ENCODE peak calls at places on chromosomes 12 and 14, in four cellular contexts. One of them, this sample, is unnamed.

GRCh38 chr14:74324945-74325361 is 22.2 kb upstream of the ABCD4 start:
- DNase-seq in upper lobe of right lung: no peak
- DNase-seq in body of pancreas: no peak
- DNase-seq in A549: peak
- DNase-seq in this sample: no peak

GRCh38 chr12:46680506-46680905 is 145.3 kb downstream of the SLC38A4 start:
- DNase-seq in upper lobe of right lung: no peak
- DNase-seq in body of pancreas: no peak
- DNase-seq in A549: no peak
- DNase-seq in this sample: no peak

GRCh38 chr12:91180577-91180976 is 2.0 kb downstream of the DCN start:
- DNase-seq in upper lobe of right lung: no peak
- DNase-seq in body of pancreas: no peak
- DNase-seq in A549: no peak
- DNase-seq in this sample: no peak

GRCh38 chr12:68432622-68433021 is 100.5 kb upstream of the MDM1 start:
- DNase-seq in upper lobe of right lung: no peak
- DNase-seq in body of pancreas: no peak
- DNase-seq in A549: no peak
- DNase-seq in this sample: no peak

GRCh38 chr14:56224691-56225681 is 106.8 kb downstream of the PELI2 start:
- DNase-seq in upper lobe of right lung: no peak
- DNase-seq in body of pancreas: peak
- DNase-seq in A549: peak
- DNase-seq in this sample: no peak

GRCh38 chr12:92136883-92137582 is 8.6 kb downstream of the BTG1 start:
- DNase-seq in upper lobe of right lung: no peak
- DNase-seq in body of pancreas: no peak
- DNase-seq in A549: peak
- DNase-seq in this sample: no peak

GRCh38 chr12:119366007-119366406 is 31.5 kb downstream of the CCDC60 start:
- DNase-seq in upper lobe of right lung: no peak
- DNase-seq in body of pancreas: no peak
- DNase-seq in A549: no peak
- DNase-seq in this sample: no peak

GRCh38 chr12:115088328-115088994 is 404.5 kb upstream of the TBX3 start:
- DNase-seq in upper lobe of right lung: peak
- DNase-seq in body of pancreas: peak
- DNase-seq in A549: no peak
- DNase-seq in this sample: no peak

GRCh38 chr14:52267501-52268190 is at the start of gene PTGDR:
- DNase-seq in upper lobe of right lung: peak
- DNase-seq in body of pancreas: no peak
- DNase-seq in A549: no peak
- DNase-seq in this sample: no peak

DNA sequence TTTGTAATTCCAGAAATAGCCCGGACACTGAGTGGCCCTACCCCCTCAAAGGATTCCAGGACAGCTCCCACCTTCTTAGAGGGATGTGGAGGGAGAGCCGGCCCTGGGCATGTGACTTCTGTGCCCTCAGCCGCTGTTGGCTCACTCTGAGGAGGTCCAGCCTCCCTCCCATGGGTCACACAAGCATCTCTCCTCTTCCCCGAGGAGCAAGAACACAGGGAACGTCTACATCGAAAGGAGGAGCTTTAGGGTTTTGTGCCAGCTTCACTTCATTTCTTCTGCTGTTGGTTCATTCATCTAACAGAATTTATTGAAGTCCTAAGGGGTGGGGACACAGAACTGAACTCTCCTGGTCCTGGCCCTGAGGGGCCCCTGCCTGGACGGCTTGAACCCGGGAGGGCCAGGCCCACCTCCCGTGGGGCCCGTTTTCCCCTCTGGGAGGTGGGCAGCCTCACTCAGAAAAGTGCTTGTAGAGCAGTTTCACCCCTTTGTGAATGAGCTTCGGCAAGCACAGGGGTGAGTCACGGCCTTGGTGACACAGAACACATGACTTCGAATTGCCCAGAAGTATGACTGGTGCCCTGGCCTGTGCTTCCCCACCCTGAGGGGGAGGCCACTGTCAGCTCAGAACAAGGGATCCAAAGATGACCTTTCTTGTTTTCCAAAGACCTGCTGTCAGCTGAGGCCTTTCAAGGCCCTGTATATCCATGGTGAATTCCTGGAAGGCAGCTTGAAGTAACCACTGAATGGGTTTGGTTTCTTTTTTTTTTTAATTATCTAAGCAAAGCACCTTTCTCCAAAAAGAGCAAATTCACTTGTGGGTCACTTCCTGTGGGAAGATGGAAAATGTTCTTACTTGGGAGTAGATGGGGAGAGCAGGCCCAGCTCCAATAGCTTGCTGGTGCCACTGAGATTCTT is 39.2 kb downstream of the NFKBIA start:
- DNase-seq in upper lobe of right lung: peak
- DNase-seq in body of pancreas: peak
- DNase-seq in A549: peak
- DNase-seq in this sample: peak
- H3K27ac ChIP-seq in upper lobe of right lung: peak
- H3K27ac ChIP-seq in body of pancreas: no peak
- H3K27ac ChIP-seq in A549: peak
- H3K27ac ChIP-seq in this sample: peak

GRCh38 chr14:70087380-70087697 is 101.4 kb downstream of the SLC8A3 start:
- DNase-seq in upper lobe of right lung: no peak
- DNase-seq in body of pancreas: no peak
- DNase-seq in A549: no peak
- DNase-seq in this sample: no peak
- H3K27ac ChIP-seq in upper lobe of right lung: no peak
- H3K27ac ChIP-seq in body of pancreas: no peak
- H3K27ac ChIP-seq in A549: no peak
- H3K27ac ChIP-seq in this sample: no peak

DNA sequence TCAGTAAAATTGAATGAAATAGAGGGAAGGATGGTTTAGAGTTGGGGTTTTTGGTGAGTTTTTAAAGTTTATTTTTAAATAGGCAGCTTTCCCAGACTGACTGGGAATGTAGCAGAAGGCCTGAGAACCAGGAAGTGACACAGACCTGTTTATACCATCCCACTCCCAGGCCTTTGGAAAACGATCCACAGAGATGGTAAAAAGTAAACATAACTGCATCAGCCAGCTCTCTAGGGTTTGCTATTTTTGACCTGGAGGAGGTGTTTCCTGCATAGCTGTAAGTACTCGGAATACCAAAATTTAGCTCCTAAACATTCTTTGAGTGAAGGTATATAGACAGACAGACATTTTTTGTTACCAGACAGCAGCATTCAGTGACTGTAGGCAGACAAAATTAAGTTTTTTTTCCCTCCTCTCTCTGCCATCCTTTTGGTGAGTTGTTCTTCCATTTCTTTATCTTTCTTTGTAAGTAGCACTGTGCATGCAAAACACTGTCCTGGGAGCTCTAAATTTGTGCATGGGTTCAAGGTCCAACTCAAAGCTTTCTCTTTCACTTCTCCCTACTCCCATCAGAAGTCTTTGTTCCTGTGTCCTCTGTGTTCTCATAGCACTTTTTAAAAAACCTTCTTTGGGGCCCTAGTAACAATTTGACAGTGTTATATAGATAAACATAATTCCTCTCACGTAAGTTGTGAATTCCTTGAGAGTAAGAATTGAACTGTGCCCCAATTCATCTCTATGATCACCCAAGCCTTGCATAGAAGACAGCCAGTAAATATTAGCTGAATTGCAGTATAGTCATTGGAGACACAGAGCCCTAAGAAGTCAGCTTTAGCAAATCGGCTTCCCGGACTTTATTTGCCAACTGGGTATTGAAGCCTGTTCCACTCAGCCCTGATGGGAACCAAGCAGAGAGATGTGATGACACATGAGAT is 37.4 kb downstream of the SUSD6 start:
- DNase-seq in upper lobe of right lung: no peak
- DNase-seq in body of pancreas: no peak
- DNase-seq in A549: peak
- DNase-seq in this sample: no peak
- H3K27ac ChIP-seq in upper lobe of right lung: peak
- H3K27ac ChIP-seq in body of pancreas: peak
- H3K27ac ChIP-seq in A549: peak
- H3K27ac ChIP-seq in this sample: peak

GRCh38 chr12:56127485-56127887 is 581 bp upstream of the ESYT1 start:
- DNase-seq in upper lobe of right lung: no peak
- DNase-seq in body of pancreas: no peak
- DNase-seq in A549: no peak
- DNase-seq in this sample: no peak
- H3K27ac ChIP-seq in upper lobe of right lung: peak
- H3K27ac ChIP-seq in body of pancreas: peak
- H3K27ac ChIP-seq in A549: peak
- H3K27ac ChIP-seq in this sample: peak

DNA sequence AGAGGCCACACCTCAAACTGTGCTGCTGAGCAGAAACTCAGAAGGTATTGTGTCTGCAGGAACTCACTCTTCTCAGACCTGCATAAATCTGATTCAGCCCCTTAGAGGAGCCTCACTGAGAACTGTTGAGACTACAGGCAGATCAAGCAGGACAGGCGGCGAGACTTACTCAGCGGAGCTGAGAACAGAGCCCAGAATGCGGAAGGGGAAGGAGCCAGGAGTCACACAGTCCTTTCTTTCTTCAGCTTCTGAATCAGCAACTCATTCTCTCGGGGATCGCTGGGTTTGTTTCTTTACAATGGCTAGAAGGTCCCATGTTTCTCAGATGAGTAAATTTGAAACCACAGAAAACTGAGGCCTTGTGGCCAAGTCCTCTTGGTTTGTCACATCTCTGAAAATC is 23.0 kb upstream of the EMP1 start:
- DNase-seq in upper lobe of right lung: no peak
- DNase-seq in body of pancreas: no peak
- DNase-seq in A549: no peak
- DNase-seq in this sample: peak
- H3K27ac ChIP-seq in upper lobe of right lung: peak
- H3K27ac ChIP-seq in body of pancreas: no peak
- H3K27ac ChIP-seq in A549: no peak
- H3K27ac ChIP-seq in this sample: peak

DNA sequence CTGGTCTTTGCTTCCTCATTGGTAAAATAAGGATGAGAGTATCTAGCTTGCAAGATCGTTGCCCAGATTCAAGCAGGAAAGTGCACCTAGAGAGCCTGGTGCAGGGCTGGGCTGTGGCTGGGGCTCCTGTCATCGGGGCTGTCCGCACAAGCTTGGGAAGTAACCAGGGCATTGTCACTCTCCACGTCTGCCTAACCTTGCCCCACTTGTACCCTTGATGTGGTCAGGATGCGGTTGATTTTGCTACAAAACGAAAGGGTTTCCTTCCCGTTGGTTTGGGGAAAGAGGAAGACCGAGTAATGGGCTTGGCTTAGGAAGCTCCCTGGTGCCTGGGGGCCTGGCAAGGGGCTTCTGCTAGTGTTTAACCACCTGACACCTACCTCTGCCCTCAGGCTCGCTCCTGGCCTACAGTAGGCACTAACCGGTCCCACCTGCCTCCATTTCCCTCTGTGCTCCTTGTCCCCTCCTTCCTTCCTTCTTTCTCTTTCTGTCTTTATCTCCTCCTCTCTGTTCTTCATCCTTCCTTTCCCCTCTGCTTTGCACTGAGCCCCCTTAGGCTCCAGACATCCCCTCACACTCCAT is 21.8 kb downstream of the MVK start:
- DNase-seq in upper lobe of right lung: no peak
- DNase-seq in body of pancreas: no peak
- DNase-seq in A549: no peak
- DNase-seq in this sample: no peak
- H3K27ac ChIP-seq in upper lobe of right lung: no peak
- H3K27ac ChIP-seq in body of pancreas: no peak
- H3K27ac ChIP-seq in A549: no peak
- H3K27ac ChIP-seq in this sample: no peak

GRCh38 chr12:103839893-103840292 is 1.1 kb downstream of the NT5DC3 start:
- DNase-seq in upper lobe of right lung: no peak
- DNase-seq in body of pancreas: no peak
- DNase-seq in A549: no peak
- DNase-seq in this sample: no peak
- H3K27ac ChIP-seq in upper lobe of right lung: no peak
- H3K27ac ChIP-seq in body of pancreas: no peak
- H3K27ac ChIP-seq in A549: peak
- H3K27ac ChIP-seq in this sample: no peak

DNA sequence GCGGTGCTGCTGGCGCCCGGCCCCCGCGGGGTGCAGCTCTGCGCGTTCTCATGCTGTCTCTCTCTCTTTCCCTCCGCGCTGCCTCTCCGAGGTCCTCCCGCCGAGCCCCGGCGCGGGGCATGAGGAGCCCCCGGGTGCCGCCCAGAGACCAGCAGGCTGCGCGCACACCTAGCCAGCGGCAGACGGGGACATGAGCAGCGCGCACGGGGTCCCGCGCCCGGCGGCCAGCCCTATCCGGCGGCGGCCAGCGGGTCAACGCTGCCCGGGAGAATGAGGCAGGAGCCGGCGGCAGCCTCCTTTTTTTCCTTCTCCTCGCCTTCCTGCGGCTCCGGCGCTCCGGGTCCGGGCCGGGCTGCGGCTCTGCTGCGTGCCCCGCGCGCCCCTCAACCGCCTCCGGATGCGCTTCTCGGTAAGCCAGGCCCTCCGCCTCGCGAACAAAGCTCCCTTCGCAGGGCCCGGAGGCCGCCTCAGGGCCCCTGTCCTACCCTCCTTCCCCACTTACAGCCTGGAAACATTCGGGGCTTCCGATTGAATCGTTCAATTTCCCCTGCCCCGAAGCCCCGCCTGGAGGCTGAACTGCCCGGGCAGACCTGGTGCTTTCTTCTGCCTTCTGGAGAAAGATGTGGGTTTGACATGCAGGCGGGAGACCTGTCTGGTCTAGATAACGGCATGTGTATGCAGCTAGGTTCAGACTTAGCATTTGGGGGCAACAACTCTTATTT is at the start of gene TUNAR:
- DNase-seq in upper lobe of right lung: no peak
- DNase-seq in body of pancreas: no peak
- DNase-seq in A549: no peak
- DNase-seq in this sample: no peak
- H3K27ac ChIP-seq in upper lobe of right lung: no peak
- H3K27ac ChIP-seq in body of pancreas: no peak
- H3K27ac ChIP-seq in A549: no peak
- H3K27ac ChIP-seq in this sample: no peak

GRCh38 chr12:25376985-25377384 is 126.3 kb upstream of the KRAS start:
- DNase-seq in upper lobe of right lung: no peak
- DNase-seq in body of pancreas: no peak
- DNase-seq in A549: no peak
- DNase-seq in this sample: no peak
- H3K27ac ChIP-seq in upper lobe of right lung: no peak
- H3K27ac ChIP-seq in body of pancreas: no peak
- H3K27ac ChIP-seq in A549: no peak
- H3K27ac ChIP-seq in this sample: no peak